ENCODE peak calls at places on chromosomes 11 and 22, in four cellular contexts. One of them, this sample, is unnamed.

GRCh38 chr22:36398602-36399472 is 11.1 kb upstream of the MYH9 start:
- DNase-seq in AG04450: no peak
- DNase-seq in choroid plexus epithelial cell: peak
- DNase-seq in GM12865: no peak
- DNase-seq in this sample: peak

GRCh38 chr11:469684-470667 is 19.9 kb downstream of the PTDSS2 start:
- DNase-seq in AG04450: peak
- DNase-seq in choroid plexus epithelial cell: peak
- DNase-seq in GM12865: no peak
- DNase-seq in this sample: peak

GRCh38 chr11:72585762-72586590 is 88.2 kb downstream of the PDE2A start:
- DNase-seq in choroid plexus epithelial cell: peak
- DNase-seq in AG04450: peak
- DNase-seq in GM12865: peak
- DNase-seq in this sample: peak

GRCh38 chr11:20093775-20094174 is 66.5 kb downstream of the DBX1 start:
- DNase-seq in GM12865: no peak
- DNase-seq in choroid plexus epithelial cell: peak
- DNase-seq in AG04450: no peak
- DNase-seq in this sample: peak

GRCh38 chr22:27724706-27725105 is 76.8 kb downstream of the MN1 start:
- DNase-seq in GM12865: no peak
- DNase-seq in AG04450: no peak
- DNase-seq in choroid plexus epithelial cell: no peak
- DNase-seq in this sample: no peak

GRCh38 chr11:33616552-33616951 is 84.1 kb downstream of the C11orf91 start:
- DNase-seq in GM12865: no peak
- DNase-seq in AG04450: no peak
- DNase-seq in choroid plexus epithelial cell: peak
- DNase-seq in this sample: no peak

GRCh38 chr11:40280161-40281054 is 1179.0 kb downstream of the LRRC4C start:
- DNase-seq in AG04450: no peak
- DNase-seq in choroid plexus epithelial cell: no peak
- DNase-seq in GM12865: no peak
- DNase-seq in this sample: no peak

GRCh38 chr11:48001438-48002021 is 21.2 kb downstream of the PTPRJ start:
- DNase-seq in AG04450: peak
- DNase-seq in choroid plexus epithelial cell: peak
- DNase-seq in GM12865: peak
- DNase-seq in this sample: peak

GRCh38 chr11:46678741-46679130 is 21.7 kb downstream of the ARHGAP1 start:
- DNase-seq in choroid plexus epithelial cell: no peak
- DNase-seq in AG04450: no peak
- DNase-seq in GM12865: no peak
- DNase-seq in this sample: no peak

GRCh38 chr11:34546511-34547206 is 33.1 kb upstream of the ELF5 start:
- DNase-seq in GM12865: no peak
- DNase-seq in choroid plexus epithelial cell: no peak
- DNase-seq in AG04450: no peak
- DNase-seq in this sample: no peak

GRCh38 chr11:97269527-97269926 is 879.7 kb downstream of the JRKL start:
- DNase-seq in choroid plexus epithelial cell: peak
- DNase-seq in AG04450: no peak
- DNase-seq in GM12865: peak
- DNase-seq in this sample: no peak

GRCh38 chr22:41237707-41238569 is 2.8 kb downstream of the CHADL start:
- DNase-seq in GM12865: peak
- DNase-seq in AG04450: no peak
- DNase-seq in choroid plexus epithelial cell: peak
- DNase-seq in this sample: peak

GRCh38 chr11:13928566-13929251 is 33.8 kb upstream of the SPON1 start:
- DNase-seq in GM12865: no peak
- DNase-seq in AG04450: no peak
- DNase-seq in choroid plexus epithelial cell: peak
- DNase-seq in this sample: peak

GRCh38 chr11:95339554-95339953 is 108.6 kb upstream of the SESN3 start:
- DNase-seq in AG04450: no peak
- DNase-seq in choroid plexus epithelial cell: no peak
- DNase-seq in GM12865: peak
- DNase-seq in this sample: no peak

GRCh38 chr11:122984186-122985011 is 2.8 kb upstream of the BSX start:
- DNase-seq in AG04450: no peak
- DNase-seq in GM12865: peak
- DNase-seq in choroid plexus epithelial cell: peak
- DNase-seq in this sample: no peak

GRCh38 chr11:44753965-44754645 is 27.3 kb downstream of the TSPAN18 start:
- DNase-seq in AG04450: no peak
- DNase-seq in GM12865: no peak
- DNase-seq in choroid plexus epithelial cell: no peak
- DNase-seq in this sample: no peak

GRCh38 chr11:125215951-125216350 is 51.4 kb downstream of the PKNOX2 start:
- DNase-seq in AG04450: no peak
- DNase-seq in GM12865: no peak
- DNase-seq in choroid plexus epithelial cell: peak
- DNase-seq in this sample: no peak

GRCh38 chr11:44949160-44950035 is 1.3 kb downstream of the TP53I11 start:
- DNase-seq in GM12865: peak
- DNase-seq in choroid plexus epithelial cell: peak
- DNase-seq in AG04450: no peak
- DNase-seq in this sample: peak

GRCh38 chr22:43166132-43166930 is 15.0 kb downstream of the TSPO start:
- DNase-seq in choroid plexus epithelial cell: no peak
- DNase-seq in GM12865: no peak
- DNase-seq in AG04450: no peak
- DNase-seq in this sample: no peak

GRCh38 chr11:40288212-40288803 is 1171.1 kb downstream of the LRRC4C start:
- DNase-seq in AG04450: no peak
- DNase-seq in GM12865: no peak
- DNase-seq in choroid plexus epithelial cell: no peak
- DNase-seq in this sample: no peak

GRCh38 chr22:48576333-48577013 is 1251.2 kb downstream of the BRD1 start:
- DNase-seq in GM12865: no peak
- DNase-seq in AG04450: no peak
- DNase-seq in choroid plexus epithelial cell: no peak
- DNase-seq in this sample: no peak

GRCh38 chr22:48573766-48574165 is 1253.9 kb downstream of the BRD1 start:
- DNase-seq in AG04450: no peak
- DNase-seq in choroid plexus epithelial cell: no peak
- DNase-seq in GM12865: no peak
- DNase-seq in this sample: no peak

GRCh38 chr22:48572951-48573350 is 1254.7 kb downstream of the BRD1 start:
- DNase-seq in choroid plexus epithelial cell: no peak
- DNase-seq in AG04450: no peak
- DNase-seq in GM12865: no peak
- DNase-seq in this sample: no peak

GRCh38 chr22:48575567-48576332 is 1251.9 kb downstream of the BRD1 start:
- DNase-seq in AG04450: no peak
- DNase-seq in choroid plexus epithelial cell: no peak
- DNase-seq in GM12865: no peak
- DNase-seq in this sample: no peak

DNA sequence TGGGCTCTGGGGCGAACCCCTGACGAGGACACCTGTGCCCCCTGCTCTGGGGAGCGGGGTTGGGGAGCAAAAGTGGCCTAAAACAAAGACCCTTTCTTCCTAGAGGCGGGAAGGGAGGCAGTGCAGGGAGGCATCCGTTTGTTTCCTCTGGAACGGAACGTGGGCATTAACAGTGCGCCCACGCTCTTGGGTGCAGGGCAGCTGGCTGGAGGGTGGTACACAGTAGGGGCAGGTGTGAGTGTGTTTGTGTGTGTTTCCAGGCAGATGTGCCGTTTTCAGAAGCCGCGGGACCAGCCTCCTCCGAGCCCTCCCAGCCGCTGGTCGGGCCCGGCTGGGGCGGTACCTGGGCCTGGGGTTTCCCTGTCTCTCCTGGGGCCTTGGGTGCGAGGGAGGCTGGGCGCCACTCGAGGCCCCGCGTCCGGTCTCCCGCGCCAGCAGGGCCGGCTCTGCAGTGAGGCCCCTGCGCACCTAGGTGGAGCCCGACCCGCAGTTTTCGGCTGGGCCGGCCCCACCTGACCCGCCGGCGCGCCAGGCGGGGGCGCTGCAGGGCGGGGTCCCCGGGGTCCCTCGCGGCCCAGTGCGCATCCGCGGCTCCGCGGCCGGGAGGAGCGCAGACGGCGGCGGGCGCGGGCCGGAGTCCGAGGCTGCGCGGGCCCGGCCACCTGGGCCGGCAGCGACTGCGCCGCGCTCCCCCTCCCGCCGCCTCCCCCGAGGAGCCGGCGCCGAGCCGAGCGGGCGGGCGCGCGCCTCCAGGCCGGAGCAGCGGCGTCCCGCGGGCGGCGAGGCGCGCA is 1252.7 kb downstream of the BRD1 start:
- DNase-seq in choroid plexus epithelial cell: peak
- DNase-seq in AG04450: no peak
- DNase-seq in GM12865: no peak
- DNase-seq in this sample: no peak
- TF ChIP-seq CTCF in choroid plexus epithelial cell: no peak
- TF ChIP-seq CTCF in AG04450: no peak
- TF ChIP-seq CTCF in GM12865: no peak
- TF ChIP-seq CTCF in this sample: no peak

GRCh38 chr11:76212086-76213035 is 6.1 kb upstream of the WNT11 start:
- DNase-seq in choroid plexus epithelial cell: no peak
- DNase-seq in GM12865: no peak
- DNase-seq in AG04450: no peak
- DNase-seq in this sample: no peak

GRCh38 chr11:76209671-76209955 is 3.3 kb upstream of the WNT11 start:
- DNase-seq in choroid plexus epithelial cell: no peak
- DNase-seq in AG04450: no peak
- DNase-seq in GM12865: no peak
- DNase-seq in this sample: no peak

GRCh38 chr11:76208829-76209670 is 2.7 kb upstream of the WNT11 start:
- DNase-seq in choroid plexus epithelial cell: peak
- DNase-seq in GM12865: peak
- DNase-seq in AG04450: no peak
- DNase-seq in this sample: peak

GRCh38 chr11:76209956-76210885 is 3.9 kb upstream of the WNT11 start:
- DNase-seq in AG04450: no peak
- DNase-seq in choroid plexus epithelial cell: peak
- DNase-seq in GM12865: peak
- DNase-seq in this sample: peak

GRCh38 chr11:76210920-76211851 is 4.9 kb upstream of the WNT11 start:
- DNase-seq in AG04450: no peak
- DNase-seq in choroid plexus epithelial cell: no peak
- DNase-seq in GM12865: no peak
- DNase-seq in this sample: no peak
- H3K4me3 ChIP-seq in AG04450: peak
- H3K4me3 ChIP-seq in choroid plexus epithelial cell: peak
- H3K4me3 ChIP-seq in GM12865: no peak
- H3K4me3 ChIP-seq in this sample: no peak

GRCh38 chr11:131671764-131672163 is 301.3 kb downstream of the NTM start:
- DNase-seq in AG04450: no peak
- DNase-seq in GM12865: no peak
- DNase-seq in choroid plexus epithelial cell: no peak
- DNase-seq in this sample: no peak

GRCh38 chr11:131670876-131671275 is 300.5 kb downstream of the NTM start:
- DNase-seq in AG04450: no peak
- DNase-seq in choroid plexus epithelial cell: no peak
- DNase-seq in GM12865: no peak
- DNase-seq in this sample: no peak

GRCh38 chr11:131668867-131669780 is 298.7 kb downstream of the NTM start:
- DNase-seq in GM12865: peak
- DNase-seq in choroid plexus epithelial cell: peak
- DNase-seq in AG04450: no peak
- DNase-seq in this sample: peak

GRCh38 chr11:131672191-131672590 is 301.8 kb downstream of the NTM start:
- DNase-seq in AG04450: no peak
- DNase-seq in GM12865: no peak
- DNase-seq in choroid plexus epithelial cell: no peak
- DNase-seq in this sample: no peak

GRCh38 chr11:131671320-131671719 is 300.9 kb downstream of the NTM start:
- DNase-seq in AG04450: no peak
- DNase-seq in GM12865: no peak
- DNase-seq in choroid plexus epithelial cell: no peak
- DNase-seq in this sample: no peak
- TF ChIP-seq CTCF in AG04450: no peak
- TF ChIP-seq CTCF in GM12865: no peak
- TF ChIP-seq CTCF in choroid plexus epithelial cell: no peak
- TF ChIP-seq CTCF in this sample: no peak

GRCh38 chr11:69380921-69381581 is 87.1 kb downstream of the MYEOV start:
- DNase-seq in choroid plexus epithelial cell: no peak
- DNase-seq in GM12865: no peak
- DNase-seq in AG04450: no peak
- DNase-seq in this sample: no peak

GRCh38 chr11:69383372-69383771 is 89.4 kb downstream of the MYEOV start:
- DNase-seq in choroid plexus epithelial cell: no peak
- DNase-seq in GM12865: no peak
- DNase-seq in AG04450: no peak
- DNase-seq in this sample: no peak

GRCh38 chr11:69381681-69382130 is 87.8 kb downstream of the MYEOV start:
- DNase-seq in choroid plexus epithelial cell: no peak
- DNase-seq in GM12865: no peak
- DNase-seq in AG04450: no peak
- DNase-seq in this sample: no peak

GRCh38 chr11:69383946-69384547 is 90.1 kb downstream of the MYEOV start:
- DNase-seq in AG04450: no peak
- DNase-seq in choroid plexus epithelial cell: no peak
- DNase-seq in GM12865: no peak
- DNase-seq in this sample: no peak

DNA sequence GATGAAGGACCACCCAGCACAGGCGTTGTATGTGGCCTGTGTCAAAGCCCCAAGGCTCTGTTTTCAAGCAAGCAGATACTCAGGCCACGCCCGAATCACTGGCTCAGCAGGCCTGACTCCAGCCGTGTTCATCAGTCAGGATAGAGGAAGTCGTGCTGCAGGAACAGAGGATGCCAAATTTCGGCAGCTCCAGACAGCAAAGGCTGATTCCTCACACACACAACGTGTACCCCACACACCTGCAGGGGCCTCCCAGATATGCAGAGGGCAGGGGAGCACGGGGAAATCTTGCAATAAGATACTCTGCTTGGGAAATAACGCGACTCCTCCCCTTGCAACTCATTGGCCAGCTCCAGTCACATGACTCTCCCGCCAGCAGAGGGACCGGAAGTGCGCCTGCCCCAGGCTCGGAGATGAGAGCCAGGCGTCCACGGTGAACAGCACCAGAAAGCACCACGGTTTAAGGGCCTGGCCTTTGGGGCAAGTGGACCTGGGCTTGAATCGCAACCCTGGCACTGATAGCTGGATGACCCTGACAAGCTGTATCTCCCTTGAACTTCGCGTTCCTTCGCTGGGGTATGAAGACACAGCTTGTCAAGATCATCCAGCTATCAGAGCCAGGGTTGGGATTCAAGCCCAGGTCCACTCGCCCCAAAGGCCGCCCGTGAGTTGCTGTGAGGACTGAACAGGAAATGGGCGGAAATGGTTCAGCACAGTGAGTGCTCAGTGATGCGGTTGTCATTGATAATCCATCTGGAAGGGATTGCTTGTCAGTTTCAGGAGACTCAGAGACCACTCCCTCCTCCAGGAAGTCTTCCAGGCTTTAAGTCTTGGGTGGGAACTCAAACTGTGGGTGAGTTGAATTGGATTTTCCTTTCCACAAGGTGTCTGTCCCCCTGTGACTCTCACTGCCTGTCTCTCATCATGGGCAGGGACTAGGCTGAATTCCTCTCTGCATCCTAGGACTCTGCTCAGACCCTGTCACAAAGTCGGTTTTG is 88.5 kb downstream of the MYEOV start:
- DNase-seq in AG04450: no peak
- DNase-seq in choroid plexus epithelial cell: peak
- DNase-seq in GM12865: no peak
- DNase-seq in this sample: peak
- H3K4me3 ChIP-seq in AG04450: no peak
- H3K4me3 ChIP-seq in choroid plexus epithelial cell: no peak
- H3K4me3 ChIP-seq in GM12865: no peak
- H3K4me3 ChIP-seq in this sample: no peak